ENCODE peak calls at places on chromosomes 2 and 18, in five cellular contexts. Z is IMR-90, S is fibroblast of lung, J is Peyer's patch, L is thyroid gland. H is an unnamed sample.
A peak's percentile ranks its signal among the peaks of the same experiment; 100 is the strongest.

GRCh38 chr2:156728328-156728727 is 292.1 kb downstream of the GPD2 start:
- DNase-seq in Z (no peak), S (no peak), J (no peak), L (no peak), H (no peak)

GRCh38 chr2:131828164-131828561 is 300.5 kb downstream of the CCDC74A start:
- DNase-seq in Z (no peak), S (no peak), J (no peak), L (no peak), H (no peak)

GRCh38 chr18:57437782-57438668 is 2.9 kb downstream of the ONECUT2 start:
- DNase-seq in Z (peak; percentile 26), S (peak; percentile 57), J (no peak), L (peak; percentile 44), H (peak; percentile 70)

GRCh38 chr18:1392865-1393734 is 488.4 kb downstream of the ADCYAP1 start:
- DNase-seq in Z (no peak), S (no peak), J (no peak), L (no peak), H (no peak)

GRCh38 chr2:241680827-241681599 is 5.6 kb downstream of the DTYMK start:
- DNase-seq in Z (peak; percentile 99), S (peak; percentile 99), J (no peak), L (no peak), H (no peak)

GRCh38 chr2:35204881-35205280 is 1150.7 kb upstream of the CRIM1 start:
- DNase-seq in Z (no peak), S (no peak), J (no peak), L (no peak), H (no peak)

GRCh38 chr2:168583064-168583709 is 127.1 kb downstream of the CERS6 start:
- DNase-seq in Z (peak; percentile 43), S (peak; percentile 65), J (no peak), L (no peak), H (no peak)

GRCh38 chr18:42813570-42813969 is 301.9 kb downstream of the RIT2 start:
- DNase-seq in Z (no peak), S (no peak), J (no peak), L (no peak), H (no peak)

GRCh38 chr2:113228991-113229716 is 49.6 kb downstream of the PAX8 start:
- DNase-seq in Z (no peak), S (no peak), J (no peak), L (peak; percentile 8), H (no peak)

GRCh38 chr18:42038936-42039335 is 83.9 kb downstream of the PIK3C3 start:
- DNase-seq in Z (peak; percentile 96), S (peak; percentile 98), J (no peak), L (no peak), H (no peak)

GRCh38 chr2:55047677-55048299 is 2.5 kb downstream of the RTN4 start:
- DNase-seq in Z (peak; percentile 39), S (peak; percentile 42), J (no peak), L (peak; percentile 37), H (no peak)

GRCh38 chr2:138267902-138268254 is 233.7 kb upstream of the SPOPL start:
- DNase-seq in Z (no peak), S (peak; percentile 15), J (no peak), L (no peak), H (no peak)

GRCh38 chr2:167333245-167333644 is 445.0 kb downstream of the XIRP2 start:
- DNase-seq in Z (peak; percentile 2), S (no peak), J (no peak), L (no peak), H (no peak)

GRCh38 chr18:10239138-10239537 is 215.3 kb upstream of the APCDD1 start:
- DNase-seq in Z (peak; percentile 20), S (peak; percentile 14), J (no peak), L (peak; percentile 20), H (no peak)

GRCh38 chr18:55220523-55220922 is 261.3 kb upstream of the CCDC68 start:
- DNase-seq in Z (no peak), S (peak; percentile 37), J (no peak), L (no peak), H (no peak)

GRCh38 chr2:144331652-144332355 is 188.1 kb downstream of the ZEB2 start:
- DNase-seq in Z (no peak), S (peak; percentile 15), J (peak; percentile 71), L (peak; percentile 70), H (peak; percentile 77)

GRCh38 chr18:37450434-37451133 is 115.0 kb downstream of the CELF4 start:
- DNase-seq in Z (peak; percentile 4), S (peak; percentile 13), J (no peak), L (no peak), H (peak; percentile 34)

GRCh38 chr18:6566338-6566911 is 151.7 kb upstream of the L3MBTL4 start:
- DNase-seq in Z (no peak), S (no peak), J (no peak), L (no peak), H (no peak)

GRCh38 chr2:127208313-127208712 is 11.8 kb downstream of the CYP27C1 start:
- DNase-seq in Z (peak; percentile 19), S (peak; percentile 62), J (no peak), L (no peak), H (no peak)

GRCh38 chr2:70767094-70767698 is 804 bp downstream of the ADD2 start:
- DNase-seq in Z (no peak), S (no peak), J (peak; percentile 32), L (peak; percentile 7), H (no peak)

GRCh38 chr2:48471048-48471474 is 58.9 kb upstream of the STON1 start:
- DNase-seq in Z (peak; percentile 78), S (peak; percentile 60), J (no peak), L (no peak), H (no peak)

GRCh38 chr2:26078939-26079338 is 45.1 kb downstream of the RAB10 start:
- DNase-seq in Z (no peak), S (no peak), J (no peak), L (no peak), H (no peak)
- H3K9me3 ChIP-seq in Z (no peaks in the 10 kb centered on the region), S (no peaks in the 10 kb centered on the region), J (no peaks in the 10 kb centered on the region), L (no peaks in the 10 kb centered on the region), H (peaks cover 10% of the 10 kb centered on the region)

GRCh38 chr18:47526147-47526546 is 274.7 kb upstream of the SKOR2 start:
- DNase-seq in Z (no peak), S (no peak), J (no peak), L (no peak), H (no peak)
- H3K9me3 ChIP-seq in Z (peaks cover 8% of the 10 kb centered on the region), S (no peaks in the 10 kb centered on the region), J (no peaks in the 10 kb centered on the region), L (no peaks in the 10 kb centered on the region), H (no peaks in the 10 kb centered on the region)

DNA sequence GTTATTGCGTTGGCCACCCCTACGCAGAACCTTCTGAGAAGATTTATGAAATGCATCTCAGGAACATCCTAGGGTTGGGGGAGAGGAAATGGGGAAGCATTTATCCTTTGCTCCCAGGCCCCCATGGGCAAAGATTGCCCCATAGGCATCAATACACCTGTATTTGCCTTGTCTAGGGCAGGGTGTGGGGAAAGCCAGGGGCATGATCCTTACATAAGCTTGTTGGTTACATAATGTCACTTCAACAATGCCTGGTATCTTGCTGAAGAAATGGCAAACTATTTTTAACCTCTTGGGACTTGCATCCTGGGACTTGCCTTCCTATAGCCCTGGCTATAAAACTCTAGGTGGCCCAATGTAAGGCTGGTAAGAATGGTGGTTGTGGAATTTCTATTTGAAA is 53.9 kb upstream of the SPRED2 start:
- DNase-seq in Z (no peak), S (no peak), J (no peak), L (no peak), H (no peak)
- H3K9me3 ChIP-seq in Z (peaks cover 12% of the 10 kb centered on the region), S (no peaks in the 10 kb centered on the region), J (no peaks in the 10 kb centered on the region), L (no peaks in the 10 kb centered on the region), H (no peaks in the 10 kb centered on the region)

GRCh38 chr18:14916851-14917250 is 168.9 kb downstream of the ANKRD30B start:
- DNase-seq in Z (no peak), S (no peak), J (no peak), L (no peak), H (no peak)

GRCh38 chr18:14914771-14915170 is 166.8 kb downstream of the ANKRD30B start:
- DNase-seq in Z (no peak), S (no peak), J (no peak), L (no peak), H (no peak)

GRCh38 chr18:14914126-14914525 is 166.2 kb downstream of the ANKRD30B start:
- DNase-seq in Z (no peak), S (no peak), J (no peak), L (no peak), H (no peak)

GRCh38 chr18:14917311-14917710 is 169.3 kb downstream of the ANKRD30B start:
- DNase-seq in Z (no peak), S (no peak), J (no peak), L (peak; percentile 71), H (no peak)

GRCh38 chr18:14916181-14916580 is 168.2 kb downstream of the ANKRD30B start:
- DNase-seq in Z (no peak), S (no peak), J (no peak), L (no peak), H (no peak)
- H3K9me3 ChIP-seq in Z (peaks cover 33% of the 10 kb centered on the region), S (no peaks in the 10 kb centered on the region), J (no peaks in the 10 kb centered on the region), L (no peaks in the 10 kb centered on the region), H (no peaks in the 10 kb centered on the region)

DNA sequence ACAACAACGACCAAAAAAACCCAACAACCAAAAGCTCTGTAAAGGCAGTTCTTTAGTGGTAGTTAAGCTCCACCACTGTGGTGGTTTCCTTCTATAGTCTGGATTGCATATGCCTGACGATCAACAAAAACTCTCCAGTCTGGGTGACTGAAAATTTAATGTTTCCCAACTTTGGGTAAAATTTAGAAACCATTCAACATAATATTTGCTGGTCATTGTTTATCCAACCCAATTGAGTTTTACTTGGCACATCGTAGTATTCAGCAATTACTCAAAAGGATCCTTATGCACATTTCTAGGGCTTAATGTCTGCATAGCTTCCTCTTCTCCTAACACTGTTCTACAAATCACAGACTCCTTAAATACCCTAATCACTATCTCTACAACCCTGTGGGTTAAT is 1080.2 kb upstream of the NRXN1 start:
- DNase-seq in Z (no peak), S (no peak), J (no peak), L (no peak), H (no peak)
- H3K9me3 ChIP-seq in Z (no peaks in the 10 kb centered on the region), S (no peaks in the 10 kb centered on the region), J (no peaks in the 10 kb centered on the region), L (no peaks in the 10 kb centered on the region), H (peaks cover 3% of the 10 kb centered on the region)

GRCh38 chr2:229252996-229253395 is 18.1 kb downstream of the PID1 start:
- DNase-seq in Z (no peak), S (no peak), J (no peak), L (no peak), H (no peak)

GRCh38 chr2:229252280-229252679 is 18.8 kb downstream of the PID1 start:
- DNase-seq in Z (no peak), S (no peak), J (no peak), L (no peak), H (no peak)

GRCh38 chr2:229246334-229246733 is 24.8 kb downstream of the PID1 start:
- DNase-seq in Z (no peak), S (no peak), J (no peak), L (no peak), H (no peak)

GRCh38 chr2:229245013-229245412 is 26.1 kb downstream of the PID1 start:
- DNase-seq in Z (peak; percentile 4), S (no peak), J (no peak), L (no peak), H (no peak)

DNA sequence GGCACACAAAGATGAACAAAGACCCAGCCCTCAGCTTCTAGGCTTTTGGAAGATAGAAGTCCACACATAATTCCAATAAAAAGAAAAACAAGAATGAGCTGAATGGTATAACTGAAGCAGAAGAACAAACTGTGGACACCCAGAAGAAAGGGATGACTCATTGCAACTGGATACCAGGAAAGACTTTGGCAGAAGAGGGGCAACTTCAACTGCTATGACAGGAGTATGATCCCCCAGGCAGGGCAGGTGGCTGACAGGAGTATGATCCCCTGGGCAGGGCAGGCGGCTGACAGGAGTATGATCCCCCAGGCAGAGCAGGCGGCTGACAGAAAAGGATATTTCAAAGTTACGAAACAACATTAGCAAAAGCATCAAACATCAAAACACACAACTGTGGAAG is 21.6 kb downstream of the PID1 start:
- DNase-seq in Z (no peak), S (no peak), J (no peak), L (no peak), H (no peak)
- H3K9me3 ChIP-seq in Z (peaks cover 2% of the 10 kb centered on the region), S (no peaks in the 10 kb centered on the region), J (no peaks in the 10 kb centered on the region), L (no peaks in the 10 kb centered on the region), H (no peaks in the 10 kb centered on the region)